ENCODE peak calls at places on chromosome 17, in seven cellular contexts. One of them, this sample, is unnamed.

GRCh38 chr17:17376362-17376761 is 73.2 kb downstream of the NT5M start:
- DNase-seq in skeletal muscle cell: no peak
- DNase-seq in T-cell: no peak
- DNase-seq in GM13976: no peak
- DNase-seq in GM12865: no peak
- DNase-seq in PC-3: peak; percentile 63
- DNase-seq in AG10803: peak; percentile 89
- DNase-seq in this sample: no peak

GRCh38 chr17:41553176-41553575 is 18.7 kb downstream of the KRT9 start:
- DNase-seq in skeletal muscle cell: no peak
- DNase-seq in T-cell: no peak
- DNase-seq in GM13976: no peak
- DNase-seq in GM12865: no peak
- DNase-seq in PC-3: no peak
- DNase-seq in AG10803: peak; percentile 25
- DNase-seq in this sample: no peak

GRCh38 chr17:44210342-44211192 is 8.9 kb downstream of the UBTF start:
- DNase-seq in skeletal muscle cell: peak; percentile 56
- DNase-seq in T-cell: peak; percentile 89
- DNase-seq in GM13976: peak; percentile 93
- DNase-seq in GM12865: peak; percentile 95
- DNase-seq in PC-3: peak; percentile 85
- DNase-seq in AG10803: peak; percentile 87
- DNase-seq in this sample: peak; percentile 80

GRCh38 chr17:45225964-45226530 is 4.4 kb downstream of the FMNL1 start:
- DNase-seq in skeletal muscle cell: no peak
- DNase-seq in T-cell: peak; percentile 93
- DNase-seq in GM13976: peak; percentile 90
- DNase-seq in GM12865: peak; percentile 98
- DNase-seq in PC-3: no peak
- DNase-seq in AG10803: no peak
- DNase-seq in this sample: peak; percentile 99

GRCh38 chr17:78667741-78668640 is 90.8 kb upstream of the DNAH17 start:
- DNase-seq in skeletal muscle cell: no peak
- DNase-seq in T-cell: no peak
- DNase-seq in GM13976: no peak
- DNase-seq in GM12865: no peak
- DNase-seq in PC-3: no peak
- DNase-seq in AG10803: no peak
- DNase-seq in this sample: no peak

GRCh38 chr17:68679882-68680281 is 78.7 kb upstream of the FAM20A start:
- DNase-seq in skeletal muscle cell: no peak
- DNase-seq in T-cell: no peak
- DNase-seq in GM13976: no peak
- DNase-seq in GM12865: no peak
- DNase-seq in PC-3: no peak
- DNase-seq in AG10803: no peak
- DNase-seq in this sample: no peak

GRCh38 chr17:44233582-44233981 is 14.1 kb upstream of the UBTF start:
- DNase-seq in skeletal muscle cell: no peak
- DNase-seq in T-cell: no peak
- DNase-seq in GM13976: no peak
- DNase-seq in GM12865: no peak
- DNase-seq in PC-3: no peak
- DNase-seq in AG10803: no peak
- DNase-seq in this sample: no peak

GRCh38 chr17:879546-879945 is 97.4 kb downstream of the MRM3 start:
- DNase-seq in skeletal muscle cell: no peak
- DNase-seq in T-cell: peak; percentile 64
- DNase-seq in GM13976: peak; percentile 81
- DNase-seq in GM12865: peak; percentile 67
- DNase-seq in PC-3: peak; percentile 84
- DNase-seq in AG10803: peak; percentile 61
- DNase-seq in this sample: no peak

GRCh38 chr17:66450008-66450856 is 147.8 kb downstream of the PRKCA start:
- DNase-seq in skeletal muscle cell: no peak
- DNase-seq in T-cell: no peak
- DNase-seq in GM13976: no peak
- DNase-seq in GM12865: no peak
- DNase-seq in PC-3: no peak
- DNase-seq in AG10803: no peak
- DNase-seq in this sample: no peak

GRCh38 chr17:78597923-78598545 is 20.8 kb upstream of the DNAH17 start:
- DNase-seq in skeletal muscle cell: peak; percentile 63
- DNase-seq in T-cell: no peak
- DNase-seq in GM13976: no peak
- DNase-seq in GM12865: no peak
- DNase-seq in PC-3: no peak
- DNase-seq in AG10803: peak; percentile 79
- DNase-seq in this sample: no peak

GRCh38 chr17:4796550-4796915 is 569 bp downstream of the PSMB6 start:
- DNase-seq in skeletal muscle cell: no peak
- DNase-seq in T-cell: no peak
- DNase-seq in GM13976: no peak
- DNase-seq in GM12865: peak; percentile 40
- DNase-seq in PC-3: peak; percentile 36
- DNase-seq in AG10803: peak; percentile 34
- DNase-seq in this sample: no peak

GRCh38 chr17:62657664-62658063 is 30.2 kb downstream of the MRC2 start:
- DNase-seq in skeletal muscle cell: no peak
- DNase-seq in T-cell: no peak
- DNase-seq in GM13976: no peak
- DNase-seq in GM12865: no peak
- DNase-seq in PC-3: no peak
- DNase-seq in AG10803: no peak
- DNase-seq in this sample: no peak

GRCh38 chr17:64728041-64728695 is 66.1 kb upstream of the SMURF2 start:
- DNase-seq in skeletal muscle cell: no peak
- DNase-seq in T-cell: no peak
- DNase-seq in GM13976: no peak
- DNase-seq in GM12865: no peak
- DNase-seq in PC-3: no peak
- DNase-seq in AG10803: no peak
- DNase-seq in this sample: no peak

GRCh38 chr17:60817187-60817586 is 139.5 kb downstream of the BCAS3 start:
- DNase-seq in skeletal muscle cell: peak; percentile 84
- DNase-seq in T-cell: no peak
- DNase-seq in GM13976: no peak
- DNase-seq in GM12865: no peak
- DNase-seq in PC-3: peak; percentile 93
- DNase-seq in AG10803: peak; percentile 91
- DNase-seq in this sample: no peak